ENCODE peak calls at places on chromosomes 12 and 14, in five cellular contexts. C is putamen; T is kidney epithelial cell; A is CD8-positive, alpha-beta memory T cell; N is neuronal stem cell. I is an unnamed sample.

GRCh38 chr12:46590991-46591703 is 218.6 kb upstream of the SLC38A2 start:
- DNase-seq in C (no peak), T (no peak), A (no peak), N (no peak), I (no peak)

GRCh38 chr14:68784298-68784910 is 8.5 kb downstream of the ZFP36L1 start:
- DNase-seq in C (no peak), T (peak), A (no peak), N (no peak), I (no peak)

GRCh38 chr12:12432373-12432772 is 75.5 kb downstream of the BORCS5 start:
- DNase-seq in C (no peak), T (no peak), A (no peak), N (no peak), I (no peak)

GRCh38 chr14:85601246-85601645 is 71.3 kb downstream of the FLRT2 start:
- DNase-seq in C (no peak), T (no peak), A (no peak), N (no peak), I (no peak)

GRCh38 chr12:77615331-77615730 is 215.4 kb upstream of the NAV3 start:
- DNase-seq in C (no peak), T (no peak), A (no peak), N (no peak), I (no peak)

GRCh38 chr14:23405516-23406025 is 2.5 kb downstream of the MYH6 start:
- DNase-seq in C (no peak), T (no peak), A (no peak), N (no peak), I (no peak)

GRCh38 chr14:68936476-68936875 is 42.6 kb downstream of the ACTN1 start:
- DNase-seq in C (no peak), T (no peak), A (no peak), N (no peak), I (no peak)

GRCh38 chr14:56417173-56417572 is 162.4 kb upstream of the TMEM260 start:
- DNase-seq in C (no peak), T (no peak), A (no peak), N (no peak), I (no peak)

GRCh38 chr12:27142102-27142721 is 59.8 kb upstream of the C12orf71 start:
- DNase-seq in C (peak), T (no peak), A (peak), N (peak), I (peak)

I was measured in H54.